ENCODE peak calls at places on chromosomes 7 and 10, in four cellular contexts. F is HEK293T, T is GM12878, H is K562. R is an unnamed sample.

GRCh38 chr7:48244902-48245301 is 73.6 kb downstream of the ABCA13 start:
- DNase-seq in H (no peak), F (no peak), T (no peak), R (no peak)

GRCh38 chr10:24196426-24197039 is 12.4 kb upstream of the KIAA1217 start:
- DNase-seq in H (peak), F (peak), T (no peak), R (peak)

GRCh38 chr7:149497467-149498261 is at the start of gene ZNF746:
- DNase-seq in T (peak), F (peak), H (peak), R (peak)

GRCh38 chr10:36559412-36559811 is 566.0 kb upstream of the ANKRD30A start:
- DNase-seq in T (no peak), F (no peak), H (no peak), R (no peak)

GRCh38 chr10:530717-531116 is 158.8 kb downstream of the DIP2C start:
- DNase-seq in T (no peak), H (no peak), F (no peak), R (no peak)

GRCh38 chr7:129713544-129713943 is 102.0 kb downstream of the NRF1 start:
- DNase-seq in T (no peak), F (no peak), H (peak), R (no peak)

GRCh38 chr10:105700327-105700726 is 1059.2 kb downstream of the SORCS3 start:
- DNase-seq in T (no peak), H (no peak), F (no peak), R (no peak)

GRCh38 chr7:1457949-1458675 is 1.2 kb downstream of the MICALL2 start:
- DNase-seq in H (no peak), F (no peak), T (no peak), R (peak)

GRCh38 chr7:51961804-51962203 is 645.2 kb upstream of the COBL start:
- DNase-seq in T (no peak), H (no peak), F (no peak), R (no peak)

GRCh38 chr7:103651978-103652377 is 206.0 kb upstream of the SLC26A5 start:
- DNase-seq in T (no peak), F (no peak), H (no peak), R (no peak)

GRCh38 chr7:63028376-63029206 is 970.1 kb upstream of the ZNF722 start:
- DNase-seq in T (no peak), F (no peak), H (no peak), R (no peak)

GRCh38 chr10:51700228-51700835 is 937 bp upstream of the CSTF2T start:
- DNase-seq in T (no peak), H (peak), F (peak), R (no peak)

GRCh38 chr10:90652519-90652918 is 205.3 kb downstream of the HTR7 start:
- DNase-seq in T (no peak), H (no peak), F (no peak), R (no peak)

GRCh38 chr10:71621783-71622526 is 97.6 kb downstream of the C10orf105 start:
- DNase-seq in F (no peak), T (no peak), H (no peak), R (peak)

GRCh38 chr10:4653160-4653559 is 172.8 kb upstream of the AKR1E2 start:
- DNase-seq in H (no peak), F (peak), T (no peak), R (no peak)

GRCh38 chr7:4962872-4963775 is 4.1 kb upstream of the MMD2 start:
- DNase-seq in T (no peak), F (no peak), H (no peak), R (no peak)

GRCh38 chr7:2934211-2934731 is 90.2 kb upstream of the GNA12 start:
- DNase-seq in H (no peak), T (no peak), F (no peak), R (no peak)

GRCh38 chr10:608331-609265 is 80.9 kb downstream of the DIP2C start:
- DNase-seq in T (peak), F (no peak), H (no peak), R (no peak)

GRCh38 chr10:12332572-12333381 is 16.6 kb upstream of the CAMK1D start:
- DNase-seq in T (no peak), F (no peak), H (no peak), R (no peak)

GRCh38 chr10:12337407-12337806 is 11.9 kb upstream of the CAMK1D start:
- DNase-seq in T (no peak), H (no peak), F (no peak), R (no peak)

GRCh38 chr10:12337973-12338372 is 11.4 kb upstream of the CAMK1D start:
- DNase-seq in T (no peak), F (no peak), H (no peak), R (no peak)

GRCh38 chr10:12334186-12334530 is 15.2 kb upstream of the CAMK1D start:
- DNase-seq in H (no peak), F (no peak), T (no peak), R (no peak)

DNA sequence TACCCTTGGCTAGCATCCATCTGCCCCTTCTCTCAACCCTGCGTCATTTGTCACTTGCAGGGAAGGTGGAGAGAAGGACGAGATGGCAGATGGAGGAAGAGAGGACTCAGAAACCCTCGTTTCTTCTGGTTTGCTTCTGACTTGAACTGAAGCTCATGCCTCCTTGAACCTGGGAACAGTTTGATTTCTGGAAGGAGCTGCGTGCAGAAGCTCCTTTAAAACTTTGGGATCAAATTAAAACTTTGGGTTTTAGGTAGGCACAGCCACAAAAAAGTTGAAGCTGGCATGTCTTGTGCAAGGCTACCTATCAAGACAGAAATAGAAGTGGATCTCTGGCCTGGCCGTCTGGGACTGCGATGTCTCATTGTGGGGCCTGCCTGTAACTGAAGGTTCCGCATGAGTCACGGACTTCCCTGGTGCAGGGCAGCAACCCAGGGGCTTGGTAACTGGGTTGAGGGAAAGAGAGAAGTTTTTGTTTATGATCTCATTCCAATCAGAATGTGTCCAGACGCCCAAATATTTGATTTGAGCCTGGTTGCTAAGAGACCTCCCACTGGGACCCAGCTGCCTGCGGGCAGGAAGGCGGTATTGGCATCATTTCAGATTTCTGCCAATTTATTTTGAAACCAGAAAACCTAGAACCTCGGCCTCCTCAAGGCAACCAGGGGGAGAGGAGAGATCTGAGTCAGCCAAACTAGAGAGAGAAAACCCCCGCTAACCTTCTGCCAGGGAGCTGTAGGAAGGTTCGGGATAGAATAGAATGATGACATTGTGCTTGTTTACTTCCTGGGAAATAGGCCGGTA is 15.8 kb upstream of the CAMK1D start:
- DNase-seq in T (no peak), F (peak), H (no peak), R (no peak)
- TF ChIP-seq TARDBP in T (no peak), F (no peak), H (no peak), R (no peak)

GRCh38 chr10:73251683-73252444 is 580 bp downstream of the MRPS16 start:
- DNase-seq in H (no peak), T (no peak), F (peak), R (peak)
- TF ChIP-seq TARDBP in H (no peak), T (no peak), F (no peak), R (no peak)

GRCh38 chr7:75559355-75559986 is 67.4 kb downstream of the SPDYE5 start:
- DNase-seq in T (no peak), F (no peak), H (no peak), R (no peak)

GRCh38 chr7:75563171-75563570 is 71.1 kb downstream of the SPDYE5 start:
- DNase-seq in H (no peak), F (no peak), T (no peak), R (no peak)

GRCh38 chr7:75567948-75568595 is 76.0 kb downstream of the SPDYE5 start:
- DNase-seq in H (no peak), T (no peak), F (no peak), R (no peak)

DNA sequence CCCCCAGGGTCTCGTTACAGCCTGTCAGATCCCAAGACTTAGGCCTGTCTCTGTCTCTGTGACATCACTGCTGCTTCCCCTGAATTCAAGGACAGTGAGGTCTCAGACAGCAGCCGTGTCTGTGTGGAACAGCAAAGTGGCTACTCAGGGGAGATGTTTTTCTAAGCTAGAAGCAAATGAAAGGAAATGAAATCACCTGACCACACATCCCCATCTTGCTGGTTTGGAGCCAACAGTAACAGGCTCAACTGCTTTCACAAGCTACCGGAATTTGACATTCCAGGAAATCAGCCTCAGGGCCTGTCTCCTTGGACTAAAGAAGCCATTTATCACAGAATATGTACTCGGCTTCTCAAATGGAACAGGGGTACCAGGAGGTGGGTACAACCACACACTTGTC is 73.0 kb downstream of the SPDYE5 start:
- DNase-seq in T (no peak), H (no peak), F (no peak), R (no peak)
- TF ChIP-seq TARDBP in T (no peak), H (no peak), F (no peak), R (no peak)

GRCh38 chr7:54880326-54880989 is 121.4 kb upstream of the SEC61G start:
- DNase-seq in F (no peak), H (no peak), T (no peak), R (peak)
- TF ChIP-seq TARDBP in F (no peak), H (no peak), T (no peak), R (no peak)

GRCh38 chr10:130045801-130046321 is 64.8 kb downstream of the C10orf143 start:
- DNase-seq in H (no peak), T (no peak), F (no peak), R (no peak)
- TF ChIP-seq TARDBP in H (no peak), T (no peak), F (no peak), R (no peak)

GRCh38 chr7:40977533-40977932 is 725.4 kb downstream of the INHBA start:
- DNase-seq in H (no peak), F (no peak), T (no peak), R (no peak)
- TF ChIP-seq TARDBP in H (no peak), F (no peak), T (no peak), R (no peak)

GRCh38 chr7:139109188-139109982 is at the start of gene ZC3HAV1:
- DNase-seq in T (no peak), H (peak), F (peak), R (peak)

GRCh38 chr7:139109983-139110411 is 477 bp upstream of the ZC3HAV1 start:
- DNase-seq in F (no peak), T (no peak), H (no peak), R (no peak)

GRCh38 chr7:139111147-139111546 is 1.6 kb upstream of the ZC3HAV1 start:
- DNase-seq in F (no peak), T (no peak), H (no peak), R (no peak)

GRCh38 chr7:139106959-139107358 is 2.6 kb downstream of the ZC3HAV1 start:
- DNase-seq in H (no peak), F (no peak), T (no peak), R (no peak)

DNA sequence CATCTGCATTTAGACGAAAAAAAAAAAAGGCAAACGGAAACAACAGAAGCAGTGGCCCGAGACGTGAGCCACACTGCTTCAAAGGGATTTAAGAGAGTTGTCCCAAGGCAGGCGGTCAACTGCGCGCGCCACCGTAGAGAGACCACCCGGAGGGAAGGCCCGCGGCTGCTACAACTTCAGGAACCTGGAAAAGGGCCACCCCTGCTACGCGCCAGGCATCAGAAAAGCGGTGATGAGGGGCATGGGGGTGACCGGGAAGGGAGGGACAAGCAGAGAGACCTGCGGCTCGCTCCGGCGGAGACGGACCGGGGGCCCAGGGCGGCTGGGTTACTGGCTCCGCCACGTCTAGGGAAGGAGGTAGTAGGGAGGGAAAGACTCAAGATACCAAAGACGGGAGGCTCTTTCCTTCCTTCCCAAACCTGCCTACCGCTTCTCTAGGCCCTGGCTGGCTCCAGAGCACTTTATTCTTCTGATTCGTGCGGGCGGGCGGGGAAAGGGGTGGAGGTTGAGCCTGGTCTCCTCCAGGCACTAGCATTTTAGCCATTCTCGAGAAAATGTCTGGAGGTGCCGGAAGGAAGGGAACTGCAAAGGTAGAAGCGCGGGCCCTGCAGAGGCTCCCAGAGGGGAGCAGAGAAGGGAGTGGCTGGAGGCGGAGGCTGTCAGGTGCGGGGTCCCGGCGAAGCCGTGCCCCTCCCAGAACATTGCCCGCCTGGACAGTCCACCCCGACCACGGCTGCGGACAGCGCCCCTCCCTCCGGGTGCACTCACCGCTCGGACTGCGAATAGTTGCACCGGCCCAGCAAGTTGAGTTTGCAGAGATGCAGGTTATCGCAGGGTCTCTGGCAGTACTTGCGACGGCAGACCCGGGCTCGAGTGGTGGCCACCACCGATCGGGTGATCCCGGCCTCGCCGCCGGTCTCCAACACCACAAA is 998 bp downstream of the ZC3HAV1 start:
- DNase-seq in H (peak), F (peak), T (no peak), R (no peak)
- TF ChIP-seq TARDBP in H (peak), F (no peak), T (no peak), R (peak)

GRCh38 chr10:74047304-74047703 is 49.4 kb downstream of the VCL start:
- DNase-seq in F (no peak), T (no peak), H (no peak), R (no peak)
- TF ChIP-seq TARDBP in F (no peak), T (no peak), H (no peak), R (no peak)

DNA sequence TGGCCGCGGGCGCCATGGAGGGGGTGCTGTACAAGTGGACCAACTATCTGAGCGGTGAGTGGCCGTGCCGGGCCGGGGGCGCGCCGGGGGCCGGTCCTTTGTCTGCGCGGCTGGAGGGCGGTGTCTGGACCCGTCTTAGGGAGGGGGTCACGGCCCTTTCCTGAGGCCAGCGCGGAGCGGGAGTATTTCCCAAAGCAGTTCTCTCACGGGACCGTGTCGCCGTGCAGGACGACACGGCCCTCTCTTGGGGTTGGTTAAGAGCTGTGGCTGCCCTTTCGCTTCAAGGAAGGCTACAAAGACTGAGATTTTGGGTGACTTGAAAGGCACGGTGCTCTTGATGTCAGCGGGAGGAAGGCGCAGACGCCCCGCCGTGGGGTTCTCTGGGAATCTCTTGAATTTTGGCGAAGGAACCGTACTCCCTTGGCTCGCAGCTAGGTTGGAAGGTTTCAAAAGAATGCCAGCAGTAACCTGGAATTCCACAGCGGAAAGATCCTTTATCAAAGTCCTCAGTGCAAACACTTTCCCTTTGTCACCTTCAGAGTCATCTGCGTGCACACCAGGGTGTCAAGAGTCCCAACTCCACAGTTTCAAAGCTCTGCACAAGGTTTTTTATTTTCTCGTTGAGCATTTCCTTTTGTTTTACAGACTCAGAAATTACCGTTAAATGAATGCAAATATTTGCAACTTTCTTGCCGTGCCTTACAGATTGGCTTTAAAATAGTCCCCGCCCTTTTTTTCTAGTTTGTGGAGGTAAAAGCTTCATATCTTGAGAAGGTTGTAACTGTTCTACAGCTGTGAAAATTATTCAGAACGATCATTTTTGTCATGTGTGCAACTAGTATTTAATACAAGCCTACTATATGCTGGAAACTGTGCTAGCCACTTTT is 780 bp downstream of the PLEKHA8 start:
- DNase-seq in T (no peak), H (no peak), F (peak), R (peak)
- TF ChIP-seq TARDBP in T (no peak), H (no peak), F (no peak), R (no peak)

DNA sequence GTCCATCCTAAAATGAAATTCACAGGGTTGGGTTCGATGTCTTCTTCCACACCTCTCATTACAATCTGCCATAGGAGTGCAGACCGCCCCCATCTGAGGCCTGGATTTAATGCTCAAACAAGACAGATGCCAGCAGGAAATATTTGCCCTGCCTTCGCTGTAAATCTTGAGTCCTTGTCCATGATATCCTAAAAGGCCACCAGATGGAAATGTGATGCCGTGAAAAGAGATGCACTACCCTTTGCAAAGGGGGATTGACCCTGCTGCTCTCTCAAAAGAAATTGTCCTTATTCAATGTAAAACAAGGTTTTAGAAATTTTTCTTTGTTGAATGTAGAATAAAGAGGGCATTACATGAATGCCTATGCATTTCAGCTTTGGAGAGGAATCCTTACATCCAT is 37.5 kb downstream of the AGAP4 start:
- DNase-seq in F (peak), H (no peak), T (no peak), R (no peak)
- TF ChIP-seq TARDBP in F (no peak), H (no peak), T (no peak), R (no peak)